ENCODE peak calls at places on chromosomes 3 and 15, in four cellular contexts. D, J, N and Q are unnamed samples.
A peak's percentile ranks its signal among the peaks of the same experiment; 100 is the strongest.

GRCh38 chr15:56468271-56468912 is 3.5 kb upstream of the MNS1 start:
- DNase-seq in N (no peak), J (peak; percentile 42), D (no peak), Q (peak; percentile 36)

GRCh38 chr3:100260081-100260684 is 609 bp upstream of the TBC1D23 start:
- DNase-seq in J (peak; percentile 73), D (peak; percentile 73), N (peak; percentile 59), Q (no peak)

GRCh38 chr15:77104155-77104554 is 33.2 kb upstream of the TSPAN3 start:
- DNase-seq in N (no peak), D (no peak), J (peak; percentile 86), Q (no peak)

GRCh38 chr3:7082244-7082643 is 221.3 kb downstream of the GRM7 start:
- DNase-seq in N (no peak), J (no peak), D (no peak), Q (no peak)

GRCh38 chr15:48096813-48097212 is 24.0 kb upstream of the SLC24A5 start:
- DNase-seq in J (peak; percentile 87), N (no peak), D (no peak), Q (no peak)

GRCh38 chr3:87206070-87206469 is 21.0 kb upstream of the CHMP2B start:
- DNase-seq in J (peak; percentile 83), D (no peak), N (no peak), Q (peak; percentile 4)

GRCh38 chr15:44308415-44308814 is 19.9 kb downstream of the GOLM2 start:
- DNase-seq in D (no peak), J (no peak), N (no peak), Q (no peak)

GRCh38 chr15:33716025-33716424 is 252.3 kb upstream of the CHRM5 start:
- DNase-seq in D (no peak), N (no peak), J (no peak), Q (no peak)

GRCh38 chr15:51244366-51244977 is 93.9 kb downstream of the CYP19A1 start:
- DNase-seq in J (no peak), N (no peak), D (no peak), Q (no peak)

GRCh38 chr3:47464603-47465002 is 11.1 kb downstream of the SCAP start:
- DNase-seq in D (no peak), N (no peak), J (no peak), Q (no peak)

GRCh38 chr15:57505056-57505713 is 86.5 kb upstream of the MYZAP start:
- DNase-seq in J (peak; percentile 63), D (no peak), N (no peak), Q (peak; percentile 49)

GRCh38 chr3:191376742-191377141 is 46.4 kb upstream of the UTS2B start:
- DNase-seq in N (peak; percentile 28), D (no peak), J (peak; percentile 93), Q (peak; percentile 65)

GRCh38 chr3:152419748-152420147 is 151.0 kb downstream of the MBNL1 start:
- DNase-seq in D (no peak), N (no peak), J (no peak), Q (no peak)

GRCh38 chr3:187066228-187066995 is 72.9 kb downstream of the RPL39L start:
- DNase-seq in J (peak; percentile 40), N (no peak), D (no peak), Q (no peak)

GRCh38 chr15:70375006-70375409 is 277.3 kb upstream of the TLE3 start:
- DNase-seq in N (peak; percentile 67), D (no peak), J (peak; percentile 93), Q (peak; percentile 49)

GRCh38 chr3:141312359-141313090 is 55.8 kb upstream of the ZBTB38 start:
- DNase-seq in D (no peak), J (no peak), N (no peak), Q (no peak)

GRCh38 chr15:36601497-36601932 is 22.1 kb downstream of the CDIN1 start:
- DNase-seq in D (no peak), N (peak; percentile 87), J (peak; percentile 98), Q (no peak)

GRCh38 chr3:4774531-4774930 is 204.7 kb upstream of the BHLHE40 start:
- DNase-seq in N (no peak), J (no peak), D (no peak), Q (no peak)

GRCh38 chr3:152267319-152267689 is 1.4 kb upstream of the MBNL1 start:
- DNase-seq in J (peak; percentile 26), D (no peak), N (no peak), Q (no peak)

GRCh38 chr3:161050929-161051328 is 54.2 kb downstream of the B3GALNT1 start:
- DNase-seq in N (no peak), D (no peak), J (no peak), Q (no peak)

GRCh38 chr3:42097166-42097946 is 6.2 kb downstream of the TRAK1 start:
- DNase-seq in J (peak; percentile 88), D (no peak), N (no peak), Q (peak; percentile 48)

GRCh38 chr3:45642731-45643152 is 46.5 kb upstream of the SACM1L start:
- DNase-seq in J (peak; percentile 45), N (no peak), D (no peak), Q (no peak)

GRCh38 chr15:20351448-20351961 is 190.1 kb downstream of the GOLGA6L6 start:
- DNase-seq in D (no peak), J (no peak), N (peak; percentile 15), Q (no peak)

GRCh38 chr15:55827204-55827603 is 84.3 kb upstream of the PRTG start:
- DNase-seq in J (peak; percentile 25), N (no peak), D (no peak), Q (no peak)

GRCh38 chr3:123053107-123053506 is 13.7 kb upstream of the PDIA5 start:
- DNase-seq in N (no peak), D (no peak), J (no peak), Q (no peak)

GRCh38 chr3:41200669-41201021 is 1.3 kb downstream of the CTNNB1 start:
- DNase-seq in N (peak; percentile 28), D (no peak), J (peak; percentile 56), Q (no peak)

GRCh38 chr3:30894521-30895289 is at the start of gene GADL1:
- DNase-seq in D (peak; percentile 21), N (no peak), J (peak; percentile 72), Q (peak; percentile 36)

GRCh38 chr3:126748701-126749546 is 44.9 kb downstream of the CHCHD6 start:
- DNase-seq in N (no peak), J (no peak), D (no peak), Q (no peak)

GRCh38 chr3:38616111-38616510 is 33.4 kb downstream of the SCN5A start:
- DNase-seq in N (no peak), J (no peak), D (no peak), Q (no peak)

GRCh38 chr3:47985376-47985775 is 30.8 kb downstream of the MAP4 start:
- DNase-seq in N (no peak), J (peak; percentile 40), D (no peak), Q (no peak)

GRCh38 chr15:50262533-50262932 is 3.0 kb downstream of the HDC start:
- DNase-seq in D (no peak), J (no peak), N (no peak), Q (no peak)

GRCh38 chr3:25171118-25171912 is 256.7 kb upstream of the RARB start:
- DNase-seq in D (no peak), J (no peak), N (no peak), Q (no peak)

GRCh38 chr3:8420613-8421012 is 81.0 kb upstream of the LMCD1 start:
- DNase-seq in N (no peak), J (peak; percentile 38), D (no peak), Q (no peak)

GRCh38 chr3:196225086-196225485 is 8.8 kb downstream of the SLC51A start:
- DNase-seq in J (no peak), N (no peak), D (no peak), Q (no peak)

GRCh38 chr15:29121907-29122306 is 147.7 kb downstream of the NSMCE3 start:
- DNase-seq in N (no peak), J (no peak), D (no peak), Q (no peak)

GRCh38 chr3:123636431-123636841 is 51.6 kb upstream of the HACD2 start:
- DNase-seq in D (no peak), N (no peak), J (no peak), Q (no peak)

GRCh38 chr3:63964287-63965073 is 52.3 kb upstream of the SCAANT1 start:
- DNase-seq in D (no peak), N (no peak), J (no peak), Q (no peak)

GRCh38 chr3:148999806-149000205 is 8.5 kb downstream of the GYG1 start:
- DNase-seq in J (no peak), D (no peak), N (no peak), Q (no peak)

GRCh38 chr3:148998297-148998696 is 7.0 kb downstream of the GYG1 start:
- DNase-seq in D (no peak), J (peak; percentile 34), N (no peak), Q (no peak)

GRCh38 chr3:148997623-148998022 is 6.3 kb downstream of the GYG1 start:
- DNase-seq in J (no peak), D (no peak), N (no peak), Q (no peak)

GRCh38 chr3:149000207-149000745 is 8.9 kb downstream of the GYG1 start:
- DNase-seq in D (no peak), N (no peak), J (no peak), Q (no peak)

DNA sequence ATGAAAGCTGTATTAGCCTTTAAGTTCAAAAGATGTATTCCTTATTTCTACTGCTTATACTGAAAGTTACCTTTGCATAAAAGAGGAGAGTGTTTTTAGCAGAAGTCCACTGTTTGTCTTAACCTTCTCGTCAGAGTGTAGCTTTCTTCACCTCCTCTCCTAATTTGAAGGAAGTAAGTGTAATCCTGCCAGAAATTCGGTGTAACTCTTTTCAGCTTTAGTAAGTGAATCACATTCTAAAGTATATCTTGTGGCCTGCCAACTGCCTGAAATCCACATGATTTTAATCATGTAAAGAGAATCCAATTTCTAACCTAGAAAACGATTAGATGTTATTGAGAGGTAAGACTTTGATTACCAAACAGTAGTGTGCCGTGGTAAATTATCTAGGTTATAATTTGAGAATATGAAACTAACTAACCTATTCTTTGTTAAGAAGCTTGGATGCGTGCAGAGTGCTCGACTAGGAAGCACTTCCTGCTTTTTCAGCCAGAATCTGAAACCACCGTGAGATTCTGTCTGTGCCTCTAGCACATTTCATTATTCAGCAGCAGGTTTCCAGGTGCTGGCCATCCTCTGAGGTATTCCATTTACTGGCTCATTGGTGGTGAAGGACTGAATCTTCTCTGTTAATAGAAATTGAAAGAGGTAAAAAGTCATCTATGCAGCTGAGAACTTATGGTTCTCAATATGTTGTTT is 7.5 kb downstream of the GYG1 start:
- DNase-seq in N (no peak), J (peak; percentile 52), D (no peak), Q (no peak)
- H3K4me1 ChIP-seq in N (no peaks in the 10 kb centered on the region), J (peaks cover 13% of the 10 kb centered on the region), D (peaks cover 2% of the 10 kb centered on the region), Q (no peaks in the 10 kb centered on the region)

GRCh38 chr3:156605686-156606605 is 51.0 kb upstream of the SSR3 start:
- DNase-seq in D (peak; percentile 29), N (peak; percentile 28), J (peak; percentile 91), Q (peak; percentile 68)
- H3K4me1 ChIP-seq in D (no peaks in the 10 kb centered on the region), N (no peaks in the 10 kb centered on the region), J (peaks cover 22% of the 10 kb centered on the region), Q (peaks cover 19% of the 10 kb centered on the region)

GRCh38 chr15:41778503-41778902 is 4.2 kb downstream of the MAPKBP1 start:
- DNase-seq in D (no peak), J (no peak), N (no peak), Q (no peak)
- H3K4me1 ChIP-seq in D (peaks cover 33% of the 10 kb centered on the region), J (peaks cover 54% of the 10 kb centered on the region), N (peaks cover 6% of the 10 kb centered on the region), Q (peaks cover 57% of the 10 kb centered on the region)

DNA sequence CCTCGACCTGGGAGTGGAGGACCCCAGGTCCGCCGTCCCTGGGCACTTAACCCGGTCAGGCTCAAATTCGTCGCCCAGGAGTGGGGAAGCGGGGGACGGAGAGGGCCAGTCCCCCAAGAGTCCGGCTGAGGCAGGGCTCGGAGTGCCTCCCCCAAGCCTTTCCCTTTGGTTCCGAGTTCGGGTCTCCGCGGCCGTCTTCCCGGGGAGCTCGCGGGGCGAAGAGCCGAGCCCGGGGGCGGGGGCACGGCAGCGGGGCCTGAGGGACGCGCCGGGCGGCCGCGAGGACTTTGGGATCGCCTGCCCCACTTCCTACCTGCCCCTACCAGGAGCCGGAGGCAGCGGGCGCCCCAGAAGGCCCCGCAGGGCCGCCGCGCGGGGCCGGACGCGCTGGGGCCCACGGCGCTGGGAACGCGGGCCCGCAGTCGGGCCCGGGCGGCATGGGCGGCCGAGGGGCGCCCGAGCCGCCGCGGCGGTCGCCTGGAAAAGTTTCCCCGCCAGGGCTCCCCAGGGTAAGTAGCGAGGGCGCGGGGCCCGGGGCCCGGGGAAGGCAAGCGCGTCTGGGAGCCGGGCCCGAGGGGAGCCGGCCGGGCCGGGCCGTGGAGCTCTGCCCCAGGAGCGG is 2.8 kb downstream of the FURIN start:
- DNase-seq in D (peak; percentile 57), N (peak; percentile 31), J (peak; percentile 68), Q (no peak)
- H3K4me1 ChIP-seq in D (peaks cover 15% of the 10 kb centered on the region), N (peaks cover 12% of the 10 kb centered on the region), J (peaks cover 40% of the 10 kb centered on the region), Q (peaks cover 69% of the 10 kb centered on the region)